ENCODE peak calls at places on chromosome 4, in six cellular contexts. One of them, this sample, is unnamed. For H3K9me3, the result is how much of the 10 kb centered on the place peaks cover.

GRCh38 chr4:47061435-47061834 is 30.1 kb downstream of the GABRB1 start:
- DNase-seq in CD8-positive, alpha-beta memory T cell: no peak
- DNase-seq in suprapubic skin: no peak
- DNase-seq in A549: no peak
- DNase-seq in mesenchymal stem cell: peak
- DNase-seq in CD4-positive, alpha-beta T cell: no peak
- DNase-seq in this sample: no peak

GRCh38 chr4:87128006-87128705 is 92.3 kb downstream of the KLHL8 start:
- DNase-seq in CD8-positive, alpha-beta memory T cell: no peak
- DNase-seq in suprapubic skin: no peak
- DNase-seq in A549: no peak
- DNase-seq in mesenchymal stem cell: no peak
- DNase-seq in CD4-positive, alpha-beta T cell: no peak
- DNase-seq in this sample: no peak

GRCh38 chr4:140995058-140995457 is 138.2 kb downstream of the RNF150 start:
- DNase-seq in CD8-positive, alpha-beta memory T cell: no peak
- DNase-seq in suprapubic skin: no peak
- DNase-seq in A549: no peak
- DNase-seq in mesenchymal stem cell: no peak
- DNase-seq in CD4-positive, alpha-beta T cell: no peak
- DNase-seq in this sample: no peak

GRCh38 chr4:159047478-159048165 is 55.3 kb upstream of the RAPGEF2 start:
- DNase-seq in CD8-positive, alpha-beta memory T cell: no peak
- DNase-seq in suprapubic skin: no peak
- DNase-seq in A549: peak
- DNase-seq in mesenchymal stem cell: peak
- DNase-seq in CD4-positive, alpha-beta T cell: no peak
- DNase-seq in this sample: no peak

GRCh38 chr4:189001971-189002450 is 862.8 kb downstream of the TRIML1 start:
- DNase-seq in CD8-positive, alpha-beta memory T cell: no peak
- DNase-seq in suprapubic skin: no peak
- DNase-seq in A549: no peak
- DNase-seq in mesenchymal stem cell: no peak
- DNase-seq in CD4-positive, alpha-beta T cell: no peak
- DNase-seq in this sample: no peak

GRCh38 chr4:72110886-72111285 is 79.1 kb downstream of the NPFFR2 start:
- DNase-seq in CD8-positive, alpha-beta memory T cell: no peak
- DNase-seq in suprapubic skin: no peak
- DNase-seq in A549: no peak
- DNase-seq in mesenchymal stem cell: peak
- DNase-seq in CD4-positive, alpha-beta T cell: no peak
- DNase-seq in this sample: no peak

GRCh38 chr4:52588771-52589591 is 70.1 kb downstream of the USP46 start:
- DNase-seq in CD8-positive, alpha-beta memory T cell: peak
- DNase-seq in suprapubic skin: no peak
- DNase-seq in A549: no peak
- DNase-seq in mesenchymal stem cell: peak
- DNase-seq in CD4-positive, alpha-beta T cell: peak
- DNase-seq in this sample: no peak

GRCh38 chr4:6633091-6633906 is 7.2 kb upstream of the MRFAP1 start:
- DNase-seq in CD8-positive, alpha-beta memory T cell: no peak
- DNase-seq in suprapubic skin: peak
- DNase-seq in A549: no peak
- DNase-seq in mesenchymal stem cell: peak
- DNase-seq in CD4-positive, alpha-beta T cell: no peak
- DNase-seq in this sample: no peak

GRCh38 chr4:6524436-6524835 is 50.6 kb upstream of the MAN2B2 start:
- DNase-seq in CD8-positive, alpha-beta memory T cell: no peak
- DNase-seq in suprapubic skin: no peak
- DNase-seq in A549: no peak
- DNase-seq in mesenchymal stem cell: no peak
- DNase-seq in CD4-positive, alpha-beta T cell: no peak
- DNase-seq in this sample: no peak

GRCh38 chr4:171954650-171955049 is 141.4 kb downstream of the GALNTL6 start:
- DNase-seq in CD8-positive, alpha-beta memory T cell: no peak
- DNase-seq in suprapubic skin: no peak
- DNase-seq in A549: no peak
- DNase-seq in mesenchymal stem cell: peak
- DNase-seq in CD4-positive, alpha-beta T cell: no peak
- DNase-seq in this sample: no peak

GRCh38 chr4:97159625-97160024 is 983.7 kb downstream of the STPG2 start:
- DNase-seq in CD8-positive, alpha-beta memory T cell: no peak
- DNase-seq in suprapubic skin: no peak
- DNase-seq in A549: no peak
- DNase-seq in mesenchymal stem cell: no peak
- DNase-seq in CD4-positive, alpha-beta T cell: no peak
- DNase-seq in this sample: no peak

GRCh38 chr4:33060873-33061542 is 2340.8 kb downstream of the PCDH7 start:
- DNase-seq in CD8-positive, alpha-beta memory T cell: no peak
- DNase-seq in suprapubic skin: no peak
- DNase-seq in A549: peak
- DNase-seq in mesenchymal stem cell: peak
- DNase-seq in CD4-positive, alpha-beta T cell: no peak
- DNase-seq in this sample: no peak

GRCh38 chr4:18213576-18214198 is 192.1 kb upstream of the LCORL start:
- DNase-seq in CD8-positive, alpha-beta memory T cell: no peak
- DNase-seq in suprapubic skin: no peak
- DNase-seq in A549: no peak
- DNase-seq in mesenchymal stem cell: no peak
- DNase-seq in CD4-positive, alpha-beta T cell: no peak
- DNase-seq in this sample: no peak
- H3K9me3 ChIP-seq in CD8-positive, alpha-beta memory T cell: under half
- H3K9me3 ChIP-seq in suprapubic skin: under half
- H3K9me3 ChIP-seq in A549: under half
- H3K9me3 ChIP-seq in mesenchymal stem cell: under half
- H3K9me3 ChIP-seq in CD4-positive, alpha-beta T cell: under half
- H3K9me3 ChIP-seq in this sample: under half

DNA sequence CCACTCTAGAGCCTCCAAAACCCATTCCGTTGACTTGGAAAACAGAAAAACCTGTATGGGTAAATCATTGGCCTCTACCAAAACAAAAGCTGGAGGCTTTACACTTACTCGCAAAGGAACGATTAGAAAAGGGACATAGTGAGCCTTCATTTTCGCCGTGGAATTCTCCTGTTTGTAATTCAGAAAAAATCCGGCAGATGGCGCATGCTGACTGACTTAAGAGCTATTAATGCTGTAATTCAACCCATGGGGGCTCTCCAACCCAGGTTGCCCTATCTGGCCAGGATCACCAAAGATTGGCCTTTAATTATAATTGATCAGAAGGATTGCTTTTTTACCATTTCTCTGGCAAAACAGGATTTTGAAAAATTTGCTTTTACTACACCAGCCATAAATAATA is 60.8 kb downstream of the ZNF732 start:
- DNase-seq in CD8-positive, alpha-beta memory T cell: peak
- DNase-seq in suprapubic skin: no peak
- DNase-seq in A549: no peak
- DNase-seq in mesenchymal stem cell: peak
- DNase-seq in CD4-positive, alpha-beta T cell: peak
- DNase-seq in this sample: no peak
- H3K9me3 ChIP-seq in CD8-positive, alpha-beta memory T cell: under half
- H3K9me3 ChIP-seq in suprapubic skin: under half
- H3K9me3 ChIP-seq in A549: under half
- H3K9me3 ChIP-seq in mesenchymal stem cell: half or more
- H3K9me3 ChIP-seq in CD4-positive, alpha-beta T cell: under half
- H3K9me3 ChIP-seq in this sample: under half

GRCh38 chr4:116020141-116020722 is 906.8 kb upstream of the NDST4 start:
- DNase-seq in CD8-positive, alpha-beta memory T cell: no peak
- DNase-seq in suprapubic skin: no peak
- DNase-seq in A549: no peak
- DNase-seq in mesenchymal stem cell: no peak
- DNase-seq in CD4-positive, alpha-beta T cell: no peak
- DNase-seq in this sample: no peak
- H3K9me3 ChIP-seq in CD8-positive, alpha-beta memory T cell: under half
- H3K9me3 ChIP-seq in suprapubic skin: under half
- H3K9me3 ChIP-seq in A549: under half
- H3K9me3 ChIP-seq in mesenchymal stem cell: under half
- H3K9me3 ChIP-seq in CD4-positive, alpha-beta T cell: under half
- H3K9me3 ChIP-seq in this sample: under half

GRCh38 chr4:271492-272103 is 33.7 kb downstream of the ZNF732 start:
- DNase-seq in CD8-positive, alpha-beta memory T cell: no peak
- DNase-seq in suprapubic skin: no peak
- DNase-seq in A549: no peak
- DNase-seq in mesenchymal stem cell: no peak
- DNase-seq in CD4-positive, alpha-beta T cell: no peak
- DNase-seq in this sample: no peak

GRCh38 chr4:273312-274017 is 31.8 kb downstream of the ZNF732 start:
- DNase-seq in CD8-positive, alpha-beta memory T cell: no peak
- DNase-seq in suprapubic skin: no peak
- DNase-seq in A549: no peak
- DNase-seq in mesenchymal stem cell: no peak
- DNase-seq in CD4-positive, alpha-beta T cell: no peak
- DNase-seq in this sample: no peak
- H3K9me3 ChIP-seq in CD8-positive, alpha-beta memory T cell: under half
- H3K9me3 ChIP-seq in suprapubic skin: half or more
- H3K9me3 ChIP-seq in A549: under half
- H3K9me3 ChIP-seq in mesenchymal stem cell: half or more
- H3K9me3 ChIP-seq in CD4-positive, alpha-beta T cell: half or more
- H3K9me3 ChIP-seq in this sample: under half

DNA sequence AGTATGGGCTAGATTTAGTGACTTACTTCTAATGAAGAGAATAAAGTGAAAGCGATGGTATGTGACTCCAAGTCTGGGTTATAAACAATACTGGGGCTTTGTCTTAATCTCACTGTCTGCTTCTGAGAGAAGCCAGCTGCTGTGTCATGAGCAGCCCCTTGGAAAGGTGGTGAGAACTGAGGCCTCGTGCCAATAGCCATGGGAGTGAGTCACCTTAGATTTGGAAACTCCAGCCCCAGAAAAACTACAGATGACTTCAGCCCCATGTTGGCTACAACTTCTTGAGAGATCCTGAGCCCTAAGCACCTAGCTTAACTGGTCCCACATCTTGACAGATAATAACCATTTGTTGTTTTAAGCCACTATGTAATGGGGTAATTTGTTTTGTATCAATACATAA is 77.6 kb downstream of the CWH43 start:
- DNase-seq in CD8-positive, alpha-beta memory T cell: no peak
- DNase-seq in suprapubic skin: no peak
- DNase-seq in A549: no peak
- DNase-seq in mesenchymal stem cell: no peak
- DNase-seq in CD4-positive, alpha-beta T cell: no peak
- DNase-seq in this sample: no peak
- H3K9me3 ChIP-seq in CD8-positive, alpha-beta memory T cell: under half
- H3K9me3 ChIP-seq in suprapubic skin: under half
- H3K9me3 ChIP-seq in A549: under half
- H3K9me3 ChIP-seq in mesenchymal stem cell: under half
- H3K9me3 ChIP-seq in CD4-positive, alpha-beta T cell: under half
- H3K9me3 ChIP-seq in this sample: under half

GRCh38 chr4:166422475-166422874 is 549.4 kb downstream of the TLL1 start:
- DNase-seq in CD8-positive, alpha-beta memory T cell: no peak
- DNase-seq in suprapubic skin: no peak
- DNase-seq in A549: no peak
- DNase-seq in mesenchymal stem cell: peak
- DNase-seq in CD4-positive, alpha-beta T cell: no peak
- DNase-seq in this sample: no peak
- H3K9me3 ChIP-seq in CD8-positive, alpha-beta memory T cell: under half
- H3K9me3 ChIP-seq in suprapubic skin: under half
- H3K9me3 ChIP-seq in A549: under half
- H3K9me3 ChIP-seq in mesenchymal stem cell: under half
- H3K9me3 ChIP-seq in CD4-positive, alpha-beta T cell: under half
- H3K9me3 ChIP-seq in this sample: under half

GRCh38 chr4:79476196-79476595 is 68.2 kb upstream of the GK2 start:
- DNase-seq in CD8-positive, alpha-beta memory T cell: no peak
- DNase-seq in suprapubic skin: no peak
- DNase-seq in A549: no peak
- DNase-seq in mesenchymal stem cell: no peak
- DNase-seq in CD4-positive, alpha-beta T cell: no peak
- DNase-seq in this sample: no peak

GRCh38 chr4:79467246-79467932 is 59.4 kb upstream of the GK2 start:
- DNase-seq in CD8-positive, alpha-beta memory T cell: no peak
- DNase-seq in suprapubic skin: no peak
- DNase-seq in A549: no peak
- DNase-seq in mesenchymal stem cell: no peak
- DNase-seq in CD4-positive, alpha-beta T cell: no peak
- DNase-seq in this sample: no peak

GRCh38 chr4:79471309-79471708 is 63.3 kb upstream of the GK2 start:
- DNase-seq in CD8-positive, alpha-beta memory T cell: no peak
- DNase-seq in suprapubic skin: no peak
- DNase-seq in A549: no peak
- DNase-seq in mesenchymal stem cell: no peak
- DNase-seq in CD4-positive, alpha-beta T cell: no peak
- DNase-seq in this sample: no peak

DNA sequence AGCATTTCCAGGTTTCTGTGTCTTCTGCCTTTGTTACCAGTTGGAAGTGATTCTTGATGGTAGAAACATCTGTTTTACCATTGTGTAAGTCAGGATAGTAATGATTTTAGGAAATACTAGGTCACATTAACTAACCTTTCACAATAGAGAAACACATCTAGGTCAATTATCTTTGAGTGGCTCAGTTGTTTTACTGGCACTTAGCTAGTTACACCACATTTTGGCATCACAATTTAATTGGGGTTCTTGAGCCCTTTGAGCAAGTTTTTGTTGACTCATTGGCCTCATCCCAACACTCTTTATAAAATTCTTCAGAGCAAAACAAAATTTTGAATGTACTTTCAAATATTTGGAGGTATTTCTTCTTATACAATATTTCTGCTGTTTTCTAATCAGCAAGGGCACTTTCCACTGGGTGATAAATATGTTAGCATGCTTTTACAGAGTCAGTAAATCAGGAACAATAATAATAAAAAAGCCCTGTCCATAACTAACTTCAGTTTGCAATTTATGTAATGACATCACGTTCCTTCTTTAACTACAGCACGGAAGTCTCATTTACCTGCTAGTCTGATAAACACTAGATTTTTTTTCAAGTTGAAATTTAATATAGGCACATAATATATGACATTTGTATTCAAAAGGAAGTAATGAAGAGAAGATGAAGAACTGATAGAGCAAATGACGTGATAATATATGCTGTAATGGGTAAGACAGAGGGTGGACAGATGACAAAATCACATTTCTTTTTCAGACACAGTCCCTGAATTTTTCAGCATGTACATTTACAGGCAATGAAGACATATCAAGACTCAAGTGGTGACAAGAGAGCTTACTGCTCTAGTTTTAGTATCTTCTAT is 64.9 kb upstream of the GK2 start:
- DNase-seq in CD8-positive, alpha-beta memory T cell: no peak
- DNase-seq in suprapubic skin: no peak
- DNase-seq in A549: no peak
- DNase-seq in mesenchymal stem cell: no peak
- DNase-seq in CD4-positive, alpha-beta T cell: no peak
- DNase-seq in this sample: no peak
- H3K9me3 ChIP-seq in CD8-positive, alpha-beta memory T cell: under half
- H3K9me3 ChIP-seq in suprapubic skin: under half
- H3K9me3 ChIP-seq in A549: under half
- H3K9me3 ChIP-seq in mesenchymal stem cell: under half
- H3K9me3 ChIP-seq in CD4-positive, alpha-beta T cell: under half
- H3K9me3 ChIP-seq in this sample: under half

This sample was measured in T-helper 17 cell.